ENCODE peak calls at places on chromosomes 11 and 22, in seven cellular contexts. E is AG04450; L is AG10803; I is ELF-1; A is stomach; H is activated effector memory CD4-positive, alpha-beta T cell treated with Interleukin-2 at 50 U/mL for 16 hours; C is naive thymus-derived CD8-positive, alpha-beta T cell. Y is an unnamed sample.

GRCh38 chr22:37558815-37559214 is 1.5 kb upstream of the CDC42EP1 start:
- DNase-seq in A (no peak), I (no peak), E (no peak), L (no peak), C (no peak), H (no peak), Y (no peak)

GRCh38 chr22:23697031-23697970 is 6.5 kb downstream of the RGL4 start:
- DNase-seq in C (no peak), E (no peak), A (no peak), L (no peak), H (no peak), I (no peak), Y (no peak)

GRCh38 chr11:124657922-124658321 is 15.6 kb downstream of the SIAE start:
- DNase-seq in C (no peak), A (no peak), E (no peak), L (no peak), I (no peak), H (no peak), Y (no peak)

GRCh38 chr11:117905524-117905923 is 23.7 kb downstream of the TMPRSS13 start:
- DNase-seq in L (no peak), C (no peak), A (no peak), H (no peak), E (no peak), I (no peak), Y (no peak)

GRCh38 chr11:87659807-87660206 is 515.4 kb downstream of the RAB38 start:
- DNase-seq in H (no peak), E (no peak), A (no peak), L (no peak), C (no peak), I (no peak), Y (no peak)

GRCh38 chr11:32094931-32095330 is 4.1 kb downstream of the RCN1 start:
- DNase-seq in I (no peak), E (no peak), L (peak; percentile 70), A (no peak), H (no peak), C (no peak), Y (no peak)

GRCh38 chr11:78424334-78425270 is 7.0 kb upstream of the GAB2 start:
- DNase-seq in I (no peak), H (no peak), C (no peak), L (peak; percentile 64), A (no peak), E (no peak), Y (no peak)

GRCh38 chr22:46769706-46770105 is 7.3 kb downstream of the TBC1D22A start:
- DNase-seq in A (no peak), C (no peak), I (no peak), L (no peak), E (no peak), H (no peak), Y (no peak)

GRCh38 chr11:65278351-65278750 is 16.6 kb downstream of the POLA2 start:
- DNase-seq in L (peak; percentile 69), I (no peak), E (no peak), C (no peak), H (no peak), A (no peak), Y (no peak)

GRCh38 chr22:26894362-26894761 is 237.0 kb downstream of the MIAT start:
- DNase-seq in I (no peak), A (no peak), L (no peak), E (no peak), H (no peak), C (no peak), Y (no peak)

GRCh38 chr11:32100495-32100894 is 9.6 kb downstream of the RCN1 start:
- DNase-seq in E (no peak), L (no peak), C (no peak), I (no peak), A (no peak), H (no peak), Y (no peak)

GRCh38 chr22:22818861-22819855 is 68.5 kb upstream of the IGLL5 start:
- DNase-seq in E (no peak), I (no peak), H (peak; percentile 47), A (no peak), C (peak; percentile 55), L (no peak), Y (no peak)

GRCh38 chr11:17063171-17064002 is 14.1 kb downstream of the RPS13 start:
- DNase-seq in C (no peak), A (peak; percentile 79), E (no peak), L (peak; percentile 35), I (peak; percentile 84), H (no peak), Y (no peak)

GRCh38 chr11:74159642-74160041 is 11.2 kb downstream of the C2CD3 start:
- DNase-seq in I (no peak), A (no peak), E (no peak), C (no peak), L (no peak), H (no peak), Y (no peak)

GRCh38 chr11:14331476-14332136 is 27.4 kb downstream of the RRAS2 start:
- DNase-seq in H (no peak), L (no peak), C (no peak), A (no peak), E (no peak), I (no peak), Y (no peak)

GRCh38 chr11:1884123-1884415 is 7.6 kb downstream of the PRR33 start:
- DNase-seq in C (no peak), H (no peak), E (no peak), I (no peak), A (no peak), L (no peak), Y (no peak)

GRCh38 chr22:27420817-27421361 is 380.7 kb downstream of the MN1 start:
- DNase-seq in H (no peak), A (peak; percentile 91), C (no peak), I (peak; percentile 52), L (peak; percentile 97), E (peak; percentile 85), Y (peak; percentile 93)

GRCh38 chr11:6635082-6635932 is 16.1 kb upstream of the TPP1 start:
- DNase-seq in I (peak; percentile 31), C (no peak), E (no peak), A (no peak), H (no peak), L (peak; percentile 29), Y (peak; percentile 97)

GRCh38 chr11:17649261-17649660 is 70.1 kb upstream of the MYOD1 start:
- DNase-seq in A (no peak), C (no peak), E (no peak), L (no peak), H (no peak), I (no peak), Y (no peak)

GRCh38 chr11:67351275-67352005 is 1.9 kb downstream of the POLD4 start:
- DNase-seq in A (peak; percentile 75), I (peak; percentile 86), H (peak; percentile 47), E (peak; percentile 62), L (peak; percentile 81), C (peak; percentile 69), Y (no peak)

GRCh38 chr11:62689421-62690183 is at the start of gene LRRN4CL:
- DNase-seq in A (peak; percentile 36), I (no peak), C (no peak), L (peak; percentile 99), H (no peak), E (peak; percentile 85), Y (no peak)

GRCh38 chr11:117862019-117862725 is 14.3 kb downstream of the FXYD6 start:
- DNase-seq in E (no peak), C (no peak), H (no peak), A (no peak), I (no peak), L (no peak), Y (no peak)

GRCh38 chr11:81802591-81802990 is 931.1 kb downstream of the FAM181B start:
- DNase-seq in E (no peak), H (no peak), A (no peak), I (no peak), L (no peak), C (no peak), Y (no peak)

GRCh38 chr11:1532606-1533341 is 39.3 kb downstream of the DUSP8 start:
- DNase-seq in L (peak; percentile 36), C (no peak), H (no peak), A (no peak), E (no peak), I (no peak), Y (no peak)

GRCh38 chr11:132220464-132220863 is 850.0 kb downstream of the NTM start:
- DNase-seq in E (peak; percentile 18), H (no peak), L (peak; percentile 98), I (no peak), A (no peak), C (no peak), Y (no peak)

Y was measured in pulmonary artery endothelial cell.